ENCODE peak calls at places on chromosome 19, in six cellular contexts. One of them, this sample, is unnamed. For H3K9me3, the result is how much of the 10 kb centered on the place peaks cover.

GRCh38 chr19:58183822-58184215 is 958 bp downstream of the ZNF274 start:
- DNase-seq in transverse colon: no peak
- DNase-seq in body of pancreas: no peak
- DNase-seq in ascending aorta: no peak
- DNase-seq in CD8-positive, alpha-beta T cell: no peak
- DNase-seq in heart left ventricle: no peak
- DNase-seq in this sample: no peak

GRCh38 chr19:4922530-4923378 is 13.5 kb downstream of the UHRF1 start:
- DNase-seq in heart left ventricle: no peak
- DNase-seq in transverse colon: no peak
- DNase-seq in CD8-positive, alpha-beta T cell: no peak
- DNase-seq in body of pancreas: no peak
- DNase-seq in ascending aorta: no peak
- DNase-seq in this sample: no peak

GRCh38 chr19:16418597-16418962 is 53.2 kb downstream of the EPS15L1 start:
- DNase-seq in heart left ventricle: no peak
- DNase-seq in transverse colon: no peak
- DNase-seq in body of pancreas: no peak
- DNase-seq in ascending aorta: no peak
- DNase-seq in CD8-positive, alpha-beta T cell: no peak
- DNase-seq in this sample: no peak

GRCh38 chr19:43078311-43078710 is 4.2 kb downstream of the PSG2 start:
- DNase-seq in transverse colon: no peak
- DNase-seq in body of pancreas: no peak
- DNase-seq in CD8-positive, alpha-beta T cell: no peak
- DNase-seq in ascending aorta: no peak
- DNase-seq in heart left ventricle: no peak
- DNase-seq in this sample: no peak

GRCh38 chr19:55703790-55704215 is 28.8 kb downstream of the EPN1 start:
- DNase-seq in CD8-positive, alpha-beta T cell: peak
- DNase-seq in body of pancreas: peak
- DNase-seq in transverse colon: peak
- DNase-seq in ascending aorta: no peak
- DNase-seq in heart left ventricle: no peak
- DNase-seq in this sample: no peak

GRCh38 chr19:11137542-11138384 is 17.8 kb downstream of the SPC24 start:
- DNase-seq in body of pancreas: peak
- DNase-seq in transverse colon: peak
- DNase-seq in CD8-positive, alpha-beta T cell: peak
- DNase-seq in heart left ventricle: peak
- DNase-seq in ascending aorta: peak
- DNase-seq in this sample: peak

GRCh38 chr19:6352381-6353165 is 8.8 kb upstream of the CLPP start:
- DNase-seq in body of pancreas: no peak
- DNase-seq in CD8-positive, alpha-beta T cell: no peak
- DNase-seq in transverse colon: no peak
- DNase-seq in heart left ventricle: no peak
- DNase-seq in ascending aorta: no peak
- DNase-seq in this sample: no peak

GRCh38 chr19:3477506-3477905 is 2.8 kb downstream of the SMIM24 start:
- DNase-seq in heart left ventricle: no peak
- DNase-seq in ascending aorta: no peak
- DNase-seq in body of pancreas: no peak
- DNase-seq in transverse colon: no peak
- DNase-seq in CD8-positive, alpha-beta T cell: no peak
- DNase-seq in this sample: no peak

GRCh38 chr19:12676928-12677327 is 4.8 kb downstream of the DHPS start:
- DNase-seq in heart left ventricle: no peak
- DNase-seq in transverse colon: no peak
- DNase-seq in body of pancreas: no peak
- DNase-seq in CD8-positive, alpha-beta T cell: no peak
- DNase-seq in ascending aorta: no peak
- DNase-seq in this sample: no peak

GRCh38 chr19:46355234-46355990 is 8.5 kb downstream of the PPP5C start:
- DNase-seq in ascending aorta: no peak
- DNase-seq in transverse colon: no peak
- DNase-seq in heart left ventricle: peak
- DNase-seq in CD8-positive, alpha-beta T cell: no peak
- DNase-seq in body of pancreas: no peak
- DNase-seq in this sample: no peak

GRCh38 chr19:2320057-2320456 is 8.3 kb downstream of the LSM7 start:
- DNase-seq in transverse colon: no peak
- DNase-seq in body of pancreas: no peak
- DNase-seq in heart left ventricle: no peak
- DNase-seq in CD8-positive, alpha-beta T cell: no peak
- DNase-seq in ascending aorta: no peak
- DNase-seq in this sample: no peak

GRCh38 chr19:1245884-1246816 is 2.2 kb upstream of the MIDN start:
- DNase-seq in heart left ventricle: peak
- DNase-seq in CD8-positive, alpha-beta T cell: peak
- DNase-seq in transverse colon: peak
- DNase-seq in body of pancreas: peak
- DNase-seq in ascending aorta: no peak
- DNase-seq in this sample: peak

GRCh38 chr19:46493236-46494114 is 2.2 kb downstream of the PNMA8B start:
- DNase-seq in CD8-positive, alpha-beta T cell: peak
- DNase-seq in ascending aorta: no peak
- DNase-seq in heart left ventricle: peak
- DNase-seq in transverse colon: peak
- DNase-seq in body of pancreas: no peak
- DNase-seq in this sample: no peak

GRCh38 chr19:39582891-39583625 is 19.3 kb upstream of the LGALS13 start:
- DNase-seq in transverse colon: no peak
- DNase-seq in heart left ventricle: no peak
- DNase-seq in CD8-positive, alpha-beta T cell: no peak
- DNase-seq in body of pancreas: no peak
- DNase-seq in ascending aorta: no peak
- DNase-seq in this sample: no peak

GRCh38 chr19:362154-362553 is 17.6 kb upstream of the MIER2 start:
- DNase-seq in ascending aorta: no peak
- DNase-seq in CD8-positive, alpha-beta T cell: no peak
- DNase-seq in body of pancreas: no peak
- DNase-seq in transverse colon: no peak
- DNase-seq in heart left ventricle: no peak
- DNase-seq in this sample: no peak

GRCh38 chr19:35054626-35055025 is 13.1 kb downstream of the HPN start:
- DNase-seq in heart left ventricle: no peak
- DNase-seq in transverse colon: no peak
- DNase-seq in body of pancreas: no peak
- DNase-seq in ascending aorta: no peak
- DNase-seq in CD8-positive, alpha-beta T cell: no peak
- DNase-seq in this sample: no peak

GRCh38 chr19:16737909-16738308 is 18.3 kb downstream of the NWD1 start:
- DNase-seq in heart left ventricle: no peak
- DNase-seq in body of pancreas: peak
- DNase-seq in ascending aorta: no peak
- DNase-seq in CD8-positive, alpha-beta T cell: no peak
- DNase-seq in transverse colon: no peak
- DNase-seq in this sample: no peak

GRCh38 chr19:1804858-1805257 is 7.2 kb downstream of the ATP8B3 start:
- DNase-seq in body of pancreas: no peak
- DNase-seq in heart left ventricle: no peak
- DNase-seq in transverse colon: no peak
- DNase-seq in ascending aorta: no peak
- DNase-seq in CD8-positive, alpha-beta T cell: no peak
- DNase-seq in this sample: no peak

GRCh38 chr19:35267818-35268545 is 780 bp upstream of the USF2 start:
- DNase-seq in ascending aorta: no peak
- DNase-seq in CD8-positive, alpha-beta T cell: peak
- DNase-seq in transverse colon: peak
- DNase-seq in body of pancreas: peak
- DNase-seq in heart left ventricle: peak
- DNase-seq in this sample: peak

GRCh38 chr19:4094291-4094690 is 27.6 kb upstream of the ZBTB7A start:
- DNase-seq in CD8-positive, alpha-beta T cell: no peak
- DNase-seq in body of pancreas: no peak
- DNase-seq in ascending aorta: no peak
- DNase-seq in heart left ventricle: no peak
- DNase-seq in transverse colon: no peak
- DNase-seq in this sample: no peak

GRCh38 chr19:15463865-15464371 is 426 bp downstream of the RASAL3 start:
- DNase-seq in transverse colon: peak
- DNase-seq in CD8-positive, alpha-beta T cell: peak
- DNase-seq in body of pancreas: no peak
- DNase-seq in heart left ventricle: peak
- DNase-seq in ascending aorta: no peak
- DNase-seq in this sample: no peak

DNA sequence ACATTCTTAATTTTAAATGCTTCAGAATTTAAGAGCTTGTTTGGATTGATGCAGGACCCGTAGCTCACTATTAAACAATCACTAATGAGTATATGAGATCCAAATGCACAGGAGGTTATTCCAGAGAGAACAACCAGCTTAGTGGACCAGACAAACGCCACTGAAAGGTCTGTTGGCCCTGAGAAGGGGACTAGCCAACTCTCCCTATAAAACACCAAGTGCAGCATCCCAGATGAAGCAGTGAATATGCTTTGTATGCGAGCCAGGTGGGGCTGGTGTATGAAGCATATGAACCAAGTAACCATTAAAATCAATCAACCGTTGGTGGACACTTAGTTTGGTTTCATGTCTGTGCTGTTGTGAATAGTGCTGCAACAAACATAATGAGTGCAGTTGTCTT is 9.8 kb upstream of the LILRB1 start:
- DNase-seq in body of pancreas: no peak
- DNase-seq in transverse colon: no peak
- DNase-seq in heart left ventricle: no peak
- DNase-seq in ascending aorta: no peak
- DNase-seq in CD8-positive, alpha-beta T cell: no peak
- DNase-seq in this sample: no peak
- H3K4me3 ChIP-seq in body of pancreas: no peak
- H3K4me3 ChIP-seq in transverse colon: no peak
- H3K4me3 ChIP-seq in heart left ventricle: no peak
- H3K4me3 ChIP-seq in ascending aorta: no peak
- H3K4me3 ChIP-seq in CD8-positive, alpha-beta T cell: no peak
- H3K4me3 ChIP-seq in this sample: no peak

GRCh38 chr19:7469654-7470285 is 19.1 kb downstream of the PEX11G start:
- DNase-seq in body of pancreas: no peak
- DNase-seq in ascending aorta: no peak
- DNase-seq in heart left ventricle: no peak
- DNase-seq in CD8-positive, alpha-beta T cell: no peak
- DNase-seq in transverse colon: no peak
- DNase-seq in this sample: no peak
- H3K9me3 ChIP-seq in body of pancreas: under half
- H3K9me3 ChIP-seq in ascending aorta: under half
- H3K9me3 ChIP-seq in heart left ventricle: under half
- H3K9me3 ChIP-seq in CD8-positive, alpha-beta T cell: under half
- H3K9me3 ChIP-seq in transverse colon: under half
- H3K9me3 ChIP-seq in this sample: under half

GRCh38 chr19:17946965-17947784 is 14.4 kb downstream of the CCDC124 start:
- DNase-seq in transverse colon: no peak
- DNase-seq in heart left ventricle: no peak
- DNase-seq in CD8-positive, alpha-beta T cell: no peak
- DNase-seq in ascending aorta: no peak
- DNase-seq in body of pancreas: peak
- DNase-seq in this sample: no peak

GRCh38 chr19:17942181-17942580 is 9.4 kb downstream of the CCDC124 start:
- DNase-seq in body of pancreas: no peak
- DNase-seq in heart left ventricle: no peak
- DNase-seq in transverse colon: no peak
- DNase-seq in CD8-positive, alpha-beta T cell: no peak
- DNase-seq in ascending aorta: no peak
- DNase-seq in this sample: no peak

GRCh38 chr19:17944301-17944700 is 11.5 kb downstream of the CCDC124 start:
- DNase-seq in ascending aorta: no peak
- DNase-seq in body of pancreas: no peak
- DNase-seq in CD8-positive, alpha-beta T cell: no peak
- DNase-seq in heart left ventricle: no peak
- DNase-seq in transverse colon: no peak
- DNase-seq in this sample: no peak

GRCh38 chr19:17942582-17943283 is 9.9 kb downstream of the CCDC124 start:
- DNase-seq in CD8-positive, alpha-beta T cell: no peak
- DNase-seq in transverse colon: no peak
- DNase-seq in ascending aorta: no peak
- DNase-seq in body of pancreas: no peak
- DNase-seq in heart left ventricle: no peak
- DNase-seq in this sample: no peak

DNA sequence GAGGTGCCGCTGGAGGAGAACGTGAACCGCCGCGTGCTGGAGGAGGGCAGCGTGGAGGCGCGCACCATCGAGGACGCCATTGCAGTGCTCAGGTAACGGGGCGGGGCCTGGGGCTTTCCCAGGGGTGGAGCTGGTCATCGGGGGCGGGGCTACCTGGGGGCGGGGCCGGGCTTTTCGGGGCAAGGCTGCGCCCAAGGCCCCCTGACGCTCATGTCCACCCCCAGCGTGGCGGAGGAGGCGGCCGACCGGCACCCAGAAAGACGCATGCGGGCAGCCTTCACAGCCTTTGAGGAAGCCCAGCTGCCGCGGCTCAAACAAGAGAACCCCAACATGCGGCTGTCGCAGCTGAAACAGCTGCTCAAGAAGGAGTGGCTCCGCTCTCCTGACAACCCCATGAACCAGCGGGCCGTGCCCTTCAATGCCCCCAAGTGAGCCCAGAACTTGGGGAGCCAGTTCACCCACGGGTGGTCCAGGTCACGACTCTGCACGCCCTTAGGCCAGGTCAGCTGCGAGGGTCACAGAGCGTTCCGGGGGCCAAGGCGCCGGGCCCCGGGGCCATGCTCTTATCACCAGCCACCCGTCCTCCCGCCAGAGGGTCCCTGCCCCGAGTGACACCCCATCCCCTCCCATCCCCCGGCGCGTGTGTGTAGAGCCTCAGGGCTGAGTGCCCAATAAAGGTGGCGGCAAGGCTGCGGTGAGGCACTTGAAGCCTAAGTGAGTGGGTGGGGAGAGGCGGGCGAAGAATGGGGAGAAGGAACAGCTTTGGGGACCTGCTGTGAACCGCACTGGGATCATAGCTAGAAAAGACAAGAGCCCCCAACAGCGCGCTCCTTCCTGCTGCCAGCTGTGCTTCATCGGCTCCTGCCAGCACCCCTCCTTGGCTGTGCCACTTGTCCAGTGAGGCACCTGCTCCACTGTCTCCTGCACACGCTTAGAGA is 10.7 kb downstream of the CCDC124 start:
- DNase-seq in body of pancreas: no peak
- DNase-seq in CD8-positive, alpha-beta T cell: no peak
- DNase-seq in heart left ventricle: no peak
- DNase-seq in transverse colon: no peak
- DNase-seq in ascending aorta: no peak
- DNase-seq in this sample: no peak
- H3K4me3 ChIP-seq in body of pancreas: no peak
- H3K4me3 ChIP-seq in CD8-positive, alpha-beta T cell: no peak
- H3K4me3 ChIP-seq in heart left ventricle: no peak
- H3K4me3 ChIP-seq in transverse colon: no peak
- H3K4me3 ChIP-seq in ascending aorta: no peak
- H3K4me3 ChIP-seq in this sample: no peak

DNA sequence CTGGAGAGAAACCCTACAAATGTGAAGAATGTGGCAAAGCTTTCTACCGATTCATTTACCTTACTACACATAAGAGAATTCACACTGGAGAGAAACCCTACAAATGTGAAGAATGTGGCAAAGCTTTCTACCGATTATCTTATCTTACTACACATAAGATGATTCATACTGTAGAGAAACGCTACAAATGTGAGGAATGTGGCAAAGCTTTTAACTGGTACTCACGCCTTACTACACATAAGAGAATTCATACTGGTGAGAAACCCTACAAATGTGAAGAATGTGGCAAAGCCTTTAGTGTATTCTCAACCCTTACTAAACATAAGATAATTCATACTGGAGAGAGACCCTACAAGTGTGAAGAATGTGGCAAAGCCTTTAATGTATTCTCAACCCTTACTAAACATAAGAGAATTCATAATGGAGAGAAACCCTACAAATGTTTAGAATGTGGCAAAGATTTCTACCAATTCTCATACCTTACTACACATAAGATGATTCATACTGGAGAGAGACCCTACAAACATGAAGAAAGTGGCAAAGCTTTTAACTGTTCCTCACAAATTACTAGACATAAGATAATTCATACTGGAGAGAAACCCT is 12.9 kb upstream of the ZNF493 start:
- DNase-seq in CD8-positive, alpha-beta T cell: no peak
- DNase-seq in body of pancreas: no peak
- DNase-seq in heart left ventricle: no peak
- DNase-seq in ascending aorta: no peak
- DNase-seq in transverse colon: no peak
- DNase-seq in this sample: no peak
- H3K9me3 ChIP-seq in CD8-positive, alpha-beta T cell: under half
- H3K9me3 ChIP-seq in body of pancreas: half or more
- H3K9me3 ChIP-seq in heart left ventricle: half or more
- H3K9me3 ChIP-seq in ascending aorta: half or more
- H3K9me3 ChIP-seq in transverse colon: half or more
- H3K9me3 ChIP-seq in this sample: half or more